ENCODE peak calls at places on chromosomes 2 and 18, in nine cellular contexts. O is HCT116, J is PC-3, U is GM23338, G is SK-N-SH, D is MM.1S, Z is neural progenitor cell, L is OCI-LY7, M is hepatocyte. E is an unnamed sample.
A peak's percentile ranks its signal among the peaks of the same experiment; 100 is the strongest.

GRCh38 chr2:9789371-9789770 is 53.9 kb upstream of the TAF1B start:
- DNase-seq in O (no peak), J (no peak), U (no peak), G (no peak), D (no peak), Z (no peak), L (no peak), M (no peak), E (no peak)

GRCh38 chr2:46549159-46549902 is 70.0 kb downstream of the TMEM247 start:
- DNase-seq in O (no peak), J (no peak), U (no peak), G (no peak), D (peak; percentile 55), Z (no peak), L (no peak), M (no peak), E (no peak)

GRCh38 chr2:10965241-10965843 is 53.6 kb downstream of the KCNF1 start:
- DNase-seq in O (no peak), J (no peak), U (no peak), G (no peak), D (no peak), Z (no peak), L (no peak), M (no peak), E (no peak)

GRCh38 chr2:12709207-12709522 is 7.6 kb upstream of the TRIB2 start:
- DNase-seq in O (no peak), J (peak; percentile 28), U (no peak), G (no peak), D (no peak), Z (no peak), L (peak; percentile 13), M (no peak), E (no peak)

GRCh38 chr2:177905640-177906039 is 166.9 kb downstream of the PDE11A start:
- DNase-seq in O (no peak), J (no peak), U (no peak), G (no peak), D (no peak), Z (no peak), L (no peak), M (no peak), E (no peak)

GRCh38 chr2:201419057-201419635 is 32.1 kb downstream of the TRAK2 start:
- DNase-seq in O (no peak), J (peak; percentile 75), U (no peak), G (no peak), D (no peak), Z (no peak), L (no peak), M (peak; percentile 10), E (peak; percentile 45)

GRCh38 chr18:61132036-61132435 is 201.2 kb upstream of the CDH20 start:
- DNase-seq in O (no peak), J (no peak), U (no peak), G (no peak), D (no peak), Z (no peak), L (no peak), M (no peak), E (no peak)

GRCh38 chr2:69781321-69782248 is 39.7 kb downstream of the ANXA4 start:
- DNase-seq in O (no peak), J (peak; percentile 19), U (peak; percentile 48), G (no peak), D (no peak), Z (no peak), L (no peak), M (peak; percentile 51), E (no peak)

GRCh38 chr18:49878567-49878966 is 65.2 kb upstream of the ACAA2 start:
- DNase-seq in O (no peak), J (no peak), U (no peak), G (no peak), D (no peak), Z (no peak), L (no peak), M (no peak), E (peak; percentile 5)

GRCh38 chr2:192026716-192027109 is 168.0 kb downstream of the TMEFF2 start:
- DNase-seq in O (no peak), J (no peak), U (no peak), G (no peak), D (no peak), Z (no peak), L (no peak), M (no peak), E (no peak)

GRCh38 chr2:29192526-29192925 is 77.3 kb downstream of the CLIP4 start:
- DNase-seq in O (no peak), J (peak; percentile 25), U (no peak), G (no peak), D (no peak), Z (no peak), L (no peak), M (no peak), E (peak; percentile 62)

GRCh38 chr2:151200844-151201243 is 60.8 kb downstream of the RBM43 start:
- DNase-seq in O (no peak), J (no peak), U (no peak), G (no peak), D (no peak), Z (no peak), L (no peak), M (no peak), E (no peak)

GRCh38 chr18:74524097-74524496 is 10.2 kb upstream of the CNDP1 start:
- DNase-seq in O (no peak), J (no peak), U (no peak), G (no peak), D (no peak), Z (no peak), L (no peak), M (no peak), E (no peak)

GRCh38 chr18:37567061-37567993 is 1.7 kb upstream of the CELF4 start:
- DNase-seq in O (no peak), J (no peak), U (peak; percentile 28), G (peak; percentile 75), D (no peak), Z (peak; percentile 37), L (no peak), M (no peak), E (peak; percentile 8)
- H3K4me2 ChIP-seq in O (no peak overlapping the region), J (no peak overlapping the region), U (peak overlapping the region; percentile 97), G (peak overlapping the region; percentile 81), D (no peak overlapping the region), Z (peak overlapping the region; percentile 95), L (no peak overlapping the region), M (peak overlapping the region; percentile 95), E (peak overlapping the region; percentile 84)

DNA sequence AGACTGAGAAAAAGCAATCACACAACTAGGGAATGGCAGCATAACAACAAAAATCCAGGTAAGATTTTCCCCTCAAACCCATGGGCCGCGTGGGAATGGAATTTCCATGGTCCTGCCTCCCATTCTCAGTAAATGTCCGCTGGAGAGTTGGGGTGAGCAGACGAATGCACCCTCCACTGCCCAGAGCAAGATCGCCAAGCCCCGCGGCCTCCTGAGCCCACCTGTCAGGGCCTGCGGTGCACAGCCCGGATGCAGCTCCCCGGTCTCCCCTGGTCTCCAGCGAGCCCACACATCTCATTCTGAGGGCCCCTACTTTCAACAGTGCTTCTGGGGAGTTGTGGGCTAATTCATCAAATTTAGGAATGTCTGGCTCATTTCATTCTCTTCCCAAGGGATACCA is 327.4 kb upstream of the HS6ST1 start:
- DNase-seq in O (no peak), J (no peak), U (no peak), G (no peak), D (no peak), Z (no peak), L (no peak), M (no peak), E (no peak)
- TF ChIP-seq EZH2phosphoT487 in O (no peak), J (no peak), U (no peak), G (no peak), D (no peak), Z (no peak), L (no peak), M (no peak), E (no peak)

GRCh38 chr2:110677080-110677479 is 783 bp downstream of the BUB1 start:
- DNase-seq in O (no peak), J (peak; percentile 14), U (no peak), G (no peak), D (peak; percentile 25), Z (no peak), L (no peak), M (no peak), E (peak; percentile 27)

GRCh38 chr2:110679865-110680264 is 2.0 kb upstream of the BUB1 start:
- DNase-seq in O (no peak), J (no peak), U (no peak), G (no peak), D (peak; percentile 4), Z (no peak), L (no peak), M (no peak), E (no peak)

GRCh38 chr2:110678457-110679336 is 834 bp upstream of the BUB1 start:
- DNase-seq in O (no peak), J (peak; percentile 15), U (peak; percentile 46), G (peak; percentile 61), D (peak; percentile 42), Z (peak; percentile 46), L (peak; percentile 56), M (peak; percentile 35), E (peak; percentile 62)

GRCh38 chr2:110677530-110678456 is at the start of gene BUB1:
- DNase-seq in O (peak; percentile 91), J (peak; percentile 98), U (peak; percentile 99), G (peak; percentile 99), D (peak; percentile 98), Z (peak; percentile 99), L (peak; percentile 96), M (peak; percentile 99), E (peak; percentile 99)

DNA sequence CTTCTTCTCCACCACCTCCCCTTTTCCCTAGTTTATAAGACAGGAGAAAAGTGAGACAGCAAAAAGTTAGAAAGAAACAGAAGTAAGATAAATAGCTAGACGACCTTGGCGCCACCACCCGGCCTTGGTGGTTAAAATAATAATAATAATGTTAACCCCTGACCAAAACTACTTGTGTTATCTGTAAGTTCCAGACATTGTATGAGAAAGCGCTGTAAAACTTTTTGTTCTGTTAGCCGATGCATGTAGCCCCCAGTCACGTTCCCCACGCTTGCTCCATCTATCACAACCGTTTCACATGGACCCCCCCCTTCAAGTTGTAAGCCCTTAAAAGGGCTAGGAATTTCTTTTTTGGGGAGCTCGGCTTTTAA is 1.5 kb upstream of the BUB1 start:
- DNase-seq in O (no peak), J (peak; percentile 19), U (no peak), G (no peak), D (peak; percentile 35), Z (no peak), L (peak; percentile 27), M (peak; percentile 23), E (peak; percentile 27)
- H3K4me2 ChIP-seq in O (peak overlapping the region; percentile 94), J (peak overlapping the region; percentile 89), U (peak overlapping the region; percentile 95), G (peak overlapping the region; percentile 98), D (peak overlapping the region; percentile 77), Z (peak overlapping the region; percentile 98), L (peak overlapping the region; percentile 99), M (peak overlapping the region; percentile 88), E (peak overlapping the region; percentile 93)

DNA sequence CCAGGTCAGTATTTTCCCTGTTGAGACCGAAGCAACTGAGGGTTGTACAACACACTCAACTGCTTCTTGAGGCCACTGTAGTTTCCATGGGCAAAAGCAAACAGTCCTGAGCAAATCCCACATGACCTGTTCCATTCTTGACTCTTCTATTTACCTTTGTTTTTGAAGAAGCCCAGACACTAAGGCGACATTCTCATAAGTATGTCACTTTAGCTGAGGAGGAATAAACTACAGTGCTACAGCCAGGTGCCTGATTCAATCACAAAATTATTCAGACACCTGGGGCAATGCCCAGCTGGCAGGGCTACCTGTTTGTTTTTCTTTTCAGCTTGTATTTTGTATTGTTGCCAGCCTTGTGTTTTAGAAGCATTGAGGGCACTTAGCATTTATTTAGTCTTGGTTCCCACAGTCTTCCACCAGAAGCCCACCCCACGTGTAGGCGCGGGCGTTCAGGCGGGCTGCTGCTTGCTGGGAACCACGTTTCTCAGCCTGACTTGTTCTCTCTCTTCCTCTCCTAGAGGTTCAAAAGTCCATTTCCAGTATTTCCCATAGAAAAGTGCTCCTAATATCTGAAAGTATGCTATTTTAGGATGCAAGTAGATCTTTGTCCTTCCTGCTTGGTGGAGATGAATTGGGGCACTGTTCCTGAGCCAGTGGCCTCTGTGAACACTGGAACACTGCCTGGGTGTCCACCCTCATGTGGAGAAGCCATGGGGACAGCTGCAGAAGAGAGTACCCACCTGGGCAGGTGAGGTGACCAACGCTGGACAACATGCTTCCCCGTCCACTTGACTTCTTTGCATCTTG is 99.0 kb upstream of the COPS8 start:
- DNase-seq in O (no peak), J (peak; percentile 27), U (no peak), G (no peak), D (no peak), Z (no peak), L (no peak), M (no peak), E (no peak)
- TF ChIP-seq EZH2phosphoT487 in O (no peak), J (no peak), U (no peak), G (no peak), D (no peak), Z (no peak), L (no peak), M (no peak), E (no peak)